ENCODE peak calls at places on chromosomes 11 and 22, in seven cellular contexts. I is thoracic aorta, M is AG10803, A is epithelial cell of esophagus, D is GM13977, Z is MCF 10A, G is transverse colon. L is an unnamed sample.

GRCh38 chr11:17019231-17019630 is 5.0 kb upstream of the PLEKHA7 start:
- DNase-seq in I (no peak), D (no peak), G (no peak), Z (no peak), M (no peak), A (no peak), L (no peak)

GRCh38 chr22:17570851-17571631 is 7.7 kb downstream of the SLC25A18 start:
- DNase-seq in D (no peak), M (peak; percentile 83), A (peak; percentile 68), Z (peak; percentile 98), G (peak; percentile 76), I (peak; percentile 53), L (no peak)

GRCh38 chr11:132913886-132914285 is 618.4 kb downstream of the OPCML start:
- DNase-seq in A (no peak), M (no peak), I (no peak), D (no peak), G (no peak), Z (no peak), L (no peak)

GRCh38 chr22:20052309-20053250 is 27.5 kb upstream of the DGCR8 start:
- DNase-seq in D (no peak), I (no peak), M (no peak), A (peak; percentile 16), G (peak; percentile 83), Z (no peak), L (no peak)

GRCh38 chr22:31630331-31631329 is 31.4 kb downstream of the PISD start:
- DNase-seq in Z (peak; percentile 70), I (peak; percentile 59), A (peak; percentile 70), D (peak; percentile 86), G (peak; percentile 81), M (peak; percentile 51), L (peak; percentile 80)

GRCh38 chr11:131581006-131581405 is 210.6 kb downstream of the NTM start:
- DNase-seq in Z (no peak), G (no peak), A (no peak), D (no peak), M (peak; percentile 12), I (no peak), L (no peak)

GRCh38 chr11:67409781-67410368 is 5.6 kb upstream of the CARNS1 start:
- DNase-seq in M (no peak), G (peak; percentile 80), Z (no peak), A (no peak), D (no peak), I (no peak), L (no peak)

GRCh38 chr22:24026056-24026455 is 15.0 kb downstream of the CABIN1 start:
- DNase-seq in D (no peak), M (no peak), A (no peak), Z (no peak), G (no peak), I (no peak), L (no peak)

GRCh38 chr11:111086058-111086457 is 159.5 kb upstream of the POU2AF2 start:
- DNase-seq in A (no peak), G (no peak), Z (no peak), M (no peak), I (no peak), D (no peak), L (no peak)

GRCh38 chr11:6587360-6587953 is 16.0 kb downstream of the RRP8 start:
- DNase-seq in A (no peak), I (no peak), G (no peak), Z (no peak), D (no peak), M (no peak), L (no peak)

GRCh38 chr22:28882878-28883656 is at the start of gene ZNRF3:
- DNase-seq in G (peak; percentile 95), A (peak; percentile 94), Z (peak; percentile 92), I (peak; percentile 76), M (peak; percentile 91), D (peak; percentile 90), L (peak; percentile 91)

GRCh38 chr22:29353286-29353685 is 35.1 kb downstream of the AP1B1 start:
- DNase-seq in G (no peak), I (no peak), Z (no peak), M (no peak), D (no peak), A (no peak), L (no peak)

GRCh38 chr22:45291061-45291930 is 6.5 kb downstream of the UPK3A start:
- DNase-seq in G (no peak), Z (no peak), D (no peak), A (no peak), M (no peak), I (no peak), L (no peak)

GRCh38 chr11:125123947-125124633 is 12.7 kb upstream of the TMEM218 start:
- DNase-seq in D (no peak), Z (peak; percentile 56), A (peak; percentile 59), M (peak; percentile 44), G (peak; percentile 50), I (no peak), L (peak; percentile 42)

GRCh38 chr22:19757140-19757984 is 3.2 kb upstream of the TBX1 start:
- DNase-seq in M (no peak), D (peak; percentile 71), I (no peak), G (peak; percentile 16), Z (no peak), A (no peak), L (no peak)

GRCh38 chr11:35853871-35854270 is 90.0 kb upstream of the LDLRAD3 start:
- DNase-seq in G (no peak), Z (no peak), D (no peak), M (no peak), I (no peak), A (no peak), L (no peak)

GRCh38 chr11:65625628-65626342 is 10.2 kb downstream of the PCNX3 start:
- DNase-seq in G (peak; percentile 70), I (no peak), D (peak; percentile 73), Z (no peak), M (peak; percentile 34), A (peak; percentile 44), L (peak; percentile 84)

GRCh38 chr11:91773090-91773489 is 451.5 kb upstream of the FAT3 start:
- DNase-seq in I (no peak), A (no peak), G (no peak), M (peak; percentile 34), Z (peak; percentile 21), D (no peak), L (no peak)

GRCh38 chr11:91778758-91779157 is 445.9 kb upstream of the FAT3 start:
- DNase-seq in A (no peak), G (no peak), Z (no peak), I (no peak), M (no peak), D (no peak), L (no peak)

DNA sequence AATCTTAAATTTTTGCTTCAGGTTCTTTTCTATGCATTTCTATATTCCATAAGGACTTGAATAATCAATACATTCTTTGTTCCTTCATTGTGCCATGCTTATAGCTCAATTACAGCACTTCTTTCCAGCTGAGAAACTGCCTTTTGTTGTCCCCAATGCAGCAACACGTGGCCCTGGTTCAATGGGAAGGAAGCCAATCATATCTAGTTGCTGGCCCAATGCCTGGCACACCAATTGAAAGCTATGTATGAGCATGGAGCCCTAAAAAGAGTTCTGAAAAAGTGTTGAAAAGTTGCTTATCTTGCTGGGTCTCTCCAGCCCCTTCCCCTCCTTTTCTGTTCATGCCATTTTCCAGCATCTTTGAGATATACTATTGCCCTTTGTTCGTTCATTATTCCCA is 448.0 kb upstream of the FAT3 start:
- DNase-seq in I (no peak), D (no peak), Z (no peak), G (no peak), M (no peak), A (no peak), L (no peak)
- TF ChIP-seq CTCF in I (no peak), D (no peak), Z (no peak), G (no peak), M (no peak), A (no peak), L (no peak)

GRCh38 chr11:47236482-47236881 is 12.1 kb downstream of the ACP2 start:
- DNase-seq in I (no peak), D (no peak), A (peak; percentile 76), Z (peak; percentile 59), M (peak; percentile 28), G (no peak), L (no peak)

GRCh38 chr11:47233051-47233450 is 15.6 kb downstream of the ACP2 start:
- DNase-seq in I (no peak), Z (no peak), M (no peak), D (no peak), G (no peak), A (no peak), L (no peak)

GRCh38 chr11:47234669-47235075 is 13.9 kb downstream of the ACP2 start:
- DNase-seq in D (no peak), A (no peak), I (no peak), Z (no peak), M (no peak), G (peak; percentile 65), L (no peak)

GRCh38 chr11:47233989-47234668 is 14.5 kb downstream of the ACP2 start:
- DNase-seq in M (peak; percentile 80), I (no peak), G (peak; percentile 24), A (peak; percentile 71), D (no peak), Z (peak; percentile 57), L (no peak)

GRCh38 chr11:47235163-47235562 is 13.5 kb downstream of the ACP2 start:
- DNase-seq in I (no peak), M (no peak), A (no peak), Z (no peak), G (no peak), D (no peak), L (no peak)
- TF ChIP-seq CTCF in I (no peak), M (no peak), A (no peak), Z (no peak), G (no peak), D (no peak), L (no peak)

GRCh38 chr22:33082221-33082620 is 24.0 kb upstream of the SYN3 start:
- DNase-seq in I (no peak), M (no peak), A (no peak), Z (no peak), G (no peak), D (no peak), L (no peak)

GRCh38 chr22:33088418-33088817 is 30.2 kb upstream of the SYN3 start:
- DNase-seq in A (no peak), I (no peak), D (no peak), M (no peak), Z (no peak), G (no peak), L (no peak)

DNA sequence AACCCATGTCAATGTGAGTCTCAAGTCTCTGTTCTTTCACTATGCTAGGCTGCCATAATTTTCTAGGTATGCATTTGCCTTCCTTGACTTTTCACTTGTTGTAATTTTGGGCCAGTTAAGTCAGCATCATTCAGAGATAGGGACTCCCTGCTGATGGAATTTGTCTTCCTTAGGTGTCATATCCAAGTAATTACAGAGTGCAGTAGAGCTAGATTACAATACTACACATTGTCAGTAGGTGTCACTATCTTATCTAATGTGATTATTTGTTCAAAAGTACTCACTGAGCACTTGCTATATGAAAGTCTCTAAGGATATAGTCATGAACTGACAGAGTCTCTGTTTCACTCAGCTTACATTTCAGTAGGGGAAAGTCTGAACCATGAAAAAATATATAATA is 25.0 kb upstream of the SYN3 start:
- DNase-seq in G (no peak), I (no peak), A (no peak), D (peak; percentile 36), M (no peak), Z (peak; percentile 17), L (peak; percentile 28)
- TF ChIP-seq CTCF in G (no peak), I (no peak), A (no peak), D (peak; percentile 35), M (no peak), Z (peak; percentile 29), L (peak; percentile 8)

DNA sequence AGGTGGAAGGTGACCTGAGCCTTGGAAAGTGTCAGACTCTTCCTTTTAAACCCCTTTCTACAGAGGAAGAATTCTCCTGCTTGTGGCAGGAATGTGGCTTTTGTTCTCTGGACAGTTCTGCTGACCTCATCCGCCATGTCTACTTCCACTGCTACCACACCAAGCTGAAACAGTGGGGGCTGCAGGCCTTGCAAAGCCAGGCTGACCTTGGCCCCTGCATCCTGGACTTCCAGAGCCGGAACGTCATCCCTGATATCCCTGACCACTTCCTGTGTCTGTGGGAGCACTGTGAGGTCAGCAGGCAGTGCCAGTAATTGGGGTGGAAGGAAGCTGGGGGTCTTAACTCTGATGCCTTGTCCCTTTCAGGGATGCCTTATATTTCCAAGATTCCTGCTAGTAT is 9.3 kb downstream of the HINFP start:
- DNase-seq in Z (no peak), M (no peak), A (no peak), G (no peak), I (no peak), D (no peak), L (no peak)
- TF ChIP-seq CTCF in Z (no peak), M (no peak), A (no peak), G (no peak), I (no peak), D (no peak), L (no peak)